ENCODE peak calls at places on chromosomes 16 and 17, in eight cellular contexts. One of them, this sample, is unnamed.

GRCh38 chr16:73663720-73664119 is 615.8 kb upstream of the ZFHX3 start:
- DNase-seq in upper lobe of right lung: no peak
- DNase-seq in keratinocyte: no peak
- DNase-seq in mammary epithelial cell: no peak
- DNase-seq in thoracic aorta: no peak
- DNase-seq in neural progenitor cell: no peak
- DNase-seq in OCI-LY7: no peak
- DNase-seq in HAP-1: no peak
- DNase-seq in this sample: no peak

GRCh38 chr17:56595831-56596740 is 2.6 kb downstream of the NOG start:
- DNase-seq in neural progenitor cell: peak; percentile 59
- DNase-seq in HAP-1: peak; percentile 88
- DNase-seq in upper lobe of right lung: no peak
- DNase-seq in mammary epithelial cell: peak; percentile 20
- DNase-seq in keratinocyte: no peak
- DNase-seq in OCI-LY7: no peak
- DNase-seq in thoracic aorta: no peak
- DNase-seq in this sample: no peak

GRCh38 chr17:78558181-78558850 is 18.9 kb downstream of the DNAH17 start:
- DNase-seq in mammary epithelial cell: peak; percentile 11
- DNase-seq in neural progenitor cell: no peak
- DNase-seq in OCI-LY7: peak; percentile 15
- DNase-seq in keratinocyte: no peak
- DNase-seq in upper lobe of right lung: no peak
- DNase-seq in thoracic aorta: no peak
- DNase-seq in HAP-1: no peak
- DNase-seq in this sample: no peak

GRCh38 chr16:25060920-25061319 is 45.8 kb upstream of the ARHGAP17 start:
- DNase-seq in mammary epithelial cell: no peak
- DNase-seq in thoracic aorta: no peak
- DNase-seq in HAP-1: no peak
- DNase-seq in OCI-LY7: peak; percentile 85
- DNase-seq in neural progenitor cell: no peak
- DNase-seq in keratinocyte: no peak
- DNase-seq in upper lobe of right lung: no peak
- DNase-seq in this sample: no peak

GRCh38 chr17:57468932-57469775 is 212.8 kb downstream of the MSI2 start:
- DNase-seq in thoracic aorta: no peak
- DNase-seq in mammary epithelial cell: no peak
- DNase-seq in OCI-LY7: no peak
- DNase-seq in neural progenitor cell: no peak
- DNase-seq in HAP-1: no peak
- DNase-seq in keratinocyte: no peak
- DNase-seq in upper lobe of right lung: no peak
- DNase-seq in this sample: no peak

GRCh38 chr16:19817875-19818274 is 66.8 kb downstream of the GPRC5B start:
- DNase-seq in upper lobe of right lung: no peak
- DNase-seq in HAP-1: no peak
- DNase-seq in OCI-LY7: no peak
- DNase-seq in mammary epithelial cell: no peak
- DNase-seq in thoracic aorta: no peak
- DNase-seq in neural progenitor cell: no peak
- DNase-seq in keratinocyte: no peak
- DNase-seq in this sample: no peak

GRCh38 chr16:61684566-61684965 is 351.7 kb downstream of the CDH8 start:
- DNase-seq in thoracic aorta: no peak
- DNase-seq in upper lobe of right lung: no peak
- DNase-seq in neural progenitor cell: no peak
- DNase-seq in keratinocyte: no peak
- DNase-seq in OCI-LY7: no peak
- DNase-seq in HAP-1: no peak
- DNase-seq in mammary epithelial cell: no peak
- DNase-seq in this sample: no peak

GRCh38 chr16:50381679-50382440 is 13.1 kb upstream of the BRD7 start:
- DNase-seq in neural progenitor cell: peak; percentile 27
- DNase-seq in OCI-LY7: no peak
- DNase-seq in thoracic aorta: no peak
- DNase-seq in upper lobe of right lung: no peak
- DNase-seq in mammary epithelial cell: no peak
- DNase-seq in keratinocyte: no peak
- DNase-seq in HAP-1: peak; percentile 14
- DNase-seq in this sample: no peak

GRCh38 chr16:2194166-2194834 is 2.1 kb downstream of the CASKIN1 start:
- DNase-seq in OCI-LY7: no peak
- DNase-seq in HAP-1: peak; percentile 83
- DNase-seq in neural progenitor cell: peak; percentile 51
- DNase-seq in thoracic aorta: no peak
- DNase-seq in mammary epithelial cell: peak; percentile 50
- DNase-seq in upper lobe of right lung: no peak
- DNase-seq in keratinocyte: no peak
- DNase-seq in this sample: no peak

GRCh38 chr17:17186051-17186450 is 20.1 kb downstream of the PLD6 start:
- DNase-seq in HAP-1: no peak
- DNase-seq in OCI-LY7: no peak
- DNase-seq in upper lobe of right lung: no peak
- DNase-seq in keratinocyte: peak; percentile 25
- DNase-seq in neural progenitor cell: no peak
- DNase-seq in mammary epithelial cell: peak; percentile 78
- DNase-seq in thoracic aorta: no peak
- DNase-seq in this sample: no peak

GRCh38 chr17:81018044-81018802 is 16.7 kb upstream of the BAIAP2 start:
- DNase-seq in mammary epithelial cell: no peak
- DNase-seq in keratinocyte: no peak
- DNase-seq in upper lobe of right lung: peak; percentile 61
- DNase-seq in OCI-LY7: no peak
- DNase-seq in thoracic aorta: no peak
- DNase-seq in HAP-1: no peak
- DNase-seq in neural progenitor cell: peak; percentile 82
- DNase-seq in this sample: no peak

GRCh38 chr16:27267037-27267677 is 1.4 kb downstream of the NSMCE1 start:
- DNase-seq in keratinocyte: no peak
- DNase-seq in mammary epithelial cell: no peak
- DNase-seq in HAP-1: no peak
- DNase-seq in thoracic aorta: no peak
- DNase-seq in upper lobe of right lung: no peak
- DNase-seq in neural progenitor cell: no peak
- DNase-seq in OCI-LY7: peak; percentile 64
- DNase-seq in this sample: no peak

GRCh38 chr16:27264151-27264550 is 4.4 kb downstream of the NSMCE1 start:
- DNase-seq in thoracic aorta: no peak
- DNase-seq in HAP-1: no peak
- DNase-seq in upper lobe of right lung: no peak
- DNase-seq in neural progenitor cell: no peak
- DNase-seq in OCI-LY7: no peak
- DNase-seq in mammary epithelial cell: peak; percentile 92
- DNase-seq in keratinocyte: peak; percentile 44
- DNase-seq in this sample: no peak

GRCh38 chr16:27269300-27270150 is 953 bp upstream of the NSMCE1 start:
- DNase-seq in neural progenitor cell: no peak
- DNase-seq in OCI-LY7: no peak
- DNase-seq in thoracic aorta: no peak
- DNase-seq in keratinocyte: no peak
- DNase-seq in mammary epithelial cell: no peak
- DNase-seq in HAP-1: no peak
- DNase-seq in upper lobe of right lung: no peak
- DNase-seq in this sample: no peak

GRCh38 chr16:27268376-27269299 is at the start of gene NSMCE1:
- DNase-seq in upper lobe of right lung: peak; percentile 99
- DNase-seq in HAP-1: peak; percentile 98
- DNase-seq in mammary epithelial cell: peak; percentile 91
- DNase-seq in keratinocyte: peak; percentile 54
- DNase-seq in neural progenitor cell: peak; percentile 92
- DNase-seq in OCI-LY7: peak; percentile 98
- DNase-seq in thoracic aorta: peak; percentile 88
- DNase-seq in this sample: peak; percentile 77

DNA sequence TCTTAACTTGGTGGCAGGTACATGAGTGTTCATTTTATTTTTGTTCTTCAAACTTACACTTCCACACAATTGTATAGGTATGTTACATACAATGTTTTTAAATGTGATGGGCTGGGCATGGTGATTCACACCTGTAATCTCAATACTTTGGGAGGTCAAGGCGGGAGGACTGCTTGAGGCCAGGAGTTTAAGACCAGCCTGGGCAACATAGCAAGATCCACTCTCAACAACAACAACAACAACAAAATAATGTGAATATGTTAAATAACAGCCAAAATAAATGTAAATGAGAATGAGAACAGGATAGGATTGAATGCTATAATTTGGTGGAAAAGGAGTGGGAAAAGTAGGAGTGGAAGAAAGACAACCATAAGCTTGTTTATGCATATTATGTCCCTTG is 2.6 kb downstream of the NSMCE1 start:
- DNase-seq in thoracic aorta: no peak
- DNase-seq in mammary epithelial cell: no peak
- DNase-seq in HAP-1: no peak
- DNase-seq in upper lobe of right lung: no peak
- DNase-seq in keratinocyte: no peak
- DNase-seq in neural progenitor cell: no peak
- DNase-seq in OCI-LY7: no peak
- DNase-seq in this sample: no peak
- H3K4me1 ChIP-seq in thoracic aorta: no peaks in the 10 kb centered on the region
- H3K4me1 ChIP-seq in mammary epithelial cell: peaks cover 13% of the 10 kb centered on the region
- H3K4me1 ChIP-seq in HAP-1: peaks cover 7% of the 10 kb centered on the region
- H3K4me1 ChIP-seq in upper lobe of right lung: peaks cover 16% of the 10 kb centered on the region
- H3K4me1 ChIP-seq in keratinocyte: peaks cover 28% of the 10 kb centered on the region
- H3K4me1 ChIP-seq in neural progenitor cell: peaks cover 13% of the 10 kb centered on the region
- H3K4me1 ChIP-seq in OCI-LY7: peaks cover 44% of the 10 kb centered on the region
- H3K4me1 ChIP-seq in this sample: no peaks in the 10 kb centered on the region

GRCh38 chr17:63698886-63699637 is 863 bp downstream of the LIMD2 start:
- DNase-seq in HAP-1: peak; percentile 58
- DNase-seq in mammary epithelial cell: no peak
- DNase-seq in neural progenitor cell: peak; percentile 46
- DNase-seq in OCI-LY7: peak; percentile 95
- DNase-seq in keratinocyte: no peak
- DNase-seq in upper lobe of right lung: peak; percentile 84
- DNase-seq in thoracic aorta: no peak
- DNase-seq in this sample: peak; percentile 79
- H3K4me1 ChIP-seq in HAP-1: no peaks in the 10 kb centered on the region
- H3K4me1 ChIP-seq in mammary epithelial cell: no peaks in the 10 kb centered on the region
- H3K4me1 ChIP-seq in neural progenitor cell: peaks cover 11% of the 10 kb centered on the region
- H3K4me1 ChIP-seq in OCI-LY7: peaks cover 75% of the 10 kb centered on the region
- H3K4me1 ChIP-seq in keratinocyte: no peaks in the 10 kb centered on the region
- H3K4me1 ChIP-seq in upper lobe of right lung: peaks cover 28% of the 10 kb centered on the region
- H3K4me1 ChIP-seq in thoracic aorta: peaks cover 11% of the 10 kb centered on the region
- H3K4me1 ChIP-seq in this sample: peaks cover 6% of the 10 kb centered on the region

GRCh38 chr16:30459456-30459855 is 13.1 kb upstream of the ITGAL start:
- DNase-seq in neural progenitor cell: no peak
- DNase-seq in upper lobe of right lung: no peak
- DNase-seq in HAP-1: no peak
- DNase-seq in mammary epithelial cell: no peak
- DNase-seq in thoracic aorta: no peak
- DNase-seq in keratinocyte: no peak
- DNase-seq in OCI-LY7: peak; percentile 41
- DNase-seq in this sample: no peak

GRCh38 chr16:30456302-30456701 is 10.6 kb upstream of the SEPHS2 start:
- DNase-seq in HAP-1: no peak
- DNase-seq in OCI-LY7: no peak
- DNase-seq in mammary epithelial cell: no peak
- DNase-seq in upper lobe of right lung: no peak
- DNase-seq in keratinocyte: no peak
- DNase-seq in thoracic aorta: no peak
- DNase-seq in neural progenitor cell: no peak
- DNase-seq in this sample: no peak

GRCh38 chr16:30458561-30459394 is 13.1 kb upstream of the SEPHS2 start:
- DNase-seq in mammary epithelial cell: no peak
- DNase-seq in upper lobe of right lung: peak; percentile 84
- DNase-seq in thoracic aorta: no peak
- DNase-seq in OCI-LY7: peak; percentile 84
- DNase-seq in neural progenitor cell: no peak
- DNase-seq in keratinocyte: no peak
- DNase-seq in HAP-1: no peak
- DNase-seq in this sample: no peak

GRCh38 chr16:30457743-30458560 is 12.3 kb upstream of the SEPHS2 start:
- DNase-seq in neural progenitor cell: no peak
- DNase-seq in HAP-1: no peak
- DNase-seq in upper lobe of right lung: no peak
- DNase-seq in thoracic aorta: no peak
- DNase-seq in OCI-LY7: no peak
- DNase-seq in mammary epithelial cell: no peak
- DNase-seq in keratinocyte: no peak
- DNase-seq in this sample: no peak

DNA sequence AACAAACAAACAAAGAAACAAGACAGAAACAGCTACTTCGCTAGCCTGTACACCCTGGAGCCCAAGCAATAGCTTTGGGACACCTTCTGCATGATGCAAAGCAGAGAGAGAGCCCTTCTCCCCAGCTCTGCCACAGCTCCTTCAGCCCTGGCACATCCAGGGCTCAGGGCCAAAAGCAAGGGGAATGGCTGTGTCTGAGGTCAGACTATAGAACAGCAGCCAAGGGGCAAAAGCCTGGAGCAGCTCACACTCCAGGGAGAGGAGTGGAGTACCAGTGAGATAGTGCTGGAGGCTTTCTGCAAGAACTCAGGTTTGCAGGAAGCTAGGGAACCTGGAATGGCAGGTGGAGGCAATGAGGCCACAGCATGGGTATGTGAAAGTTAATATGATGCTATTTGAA is 11.6 kb upstream of the SEPHS2 start:
- DNase-seq in HAP-1: no peak
- DNase-seq in mammary epithelial cell: no peak
- DNase-seq in upper lobe of right lung: no peak
- DNase-seq in OCI-LY7: no peak
- DNase-seq in keratinocyte: no peak
- DNase-seq in thoracic aorta: no peak
- DNase-seq in neural progenitor cell: no peak
- DNase-seq in this sample: no peak
- H3K4me1 ChIP-seq in HAP-1: peaks cover 13% of the 10 kb centered on the region
- H3K4me1 ChIP-seq in mammary epithelial cell: no peaks in the 10 kb centered on the region
- H3K4me1 ChIP-seq in upper lobe of right lung: peaks cover 5% of the 10 kb centered on the region
- H3K4me1 ChIP-seq in OCI-LY7: peaks cover 85% of the 10 kb centered on the region
- H3K4me1 ChIP-seq in keratinocyte: no peaks in the 10 kb centered on the region
- H3K4me1 ChIP-seq in thoracic aorta: no peaks in the 10 kb centered on the region
- H3K4me1 ChIP-seq in neural progenitor cell: no peaks in the 10 kb centered on the region
- H3K4me1 ChIP-seq in this sample: no peaks in the 10 kb centered on the region

GRCh38 chr16:86945166-86945900 is 367.0 kb downstream of the FOXL1 start:
- DNase-seq in HAP-1: no peak
- DNase-seq in mammary epithelial cell: no peak
- DNase-seq in keratinocyte: no peak
- DNase-seq in neural progenitor cell: no peak
- DNase-seq in OCI-LY7: no peak
- DNase-seq in upper lobe of right lung: peak; percentile 50
- DNase-seq in thoracic aorta: no peak
- DNase-seq in this sample: no peak

GRCh38 chr16:86949116-86949515 is 368.1 kb downstream of the C16orf95 start:
- DNase-seq in OCI-LY7: no peak
- DNase-seq in mammary epithelial cell: peak; percentile 37
- DNase-seq in neural progenitor cell: no peak
- DNase-seq in keratinocyte: no peak
- DNase-seq in HAP-1: no peak
- DNase-seq in upper lobe of right lung: no peak
- DNase-seq in thoracic aorta: no peak
- DNase-seq in this sample: no peak

GRCh38 chr16:86948046-86948445 is 369.1 kb downstream of the C16orf95 start:
- DNase-seq in HAP-1: no peak
- DNase-seq in thoracic aorta: no peak
- DNase-seq in keratinocyte: no peak
- DNase-seq in OCI-LY7: no peak
- DNase-seq in mammary epithelial cell: no peak
- DNase-seq in neural progenitor cell: no peak
- DNase-seq in upper lobe of right lung: no peak
- DNase-seq in this sample: no peak

GRCh38 chr16:86946396-86946795 is 368.0 kb downstream of the FOXL1 start:
- DNase-seq in thoracic aorta: no peak
- DNase-seq in HAP-1: no peak
- DNase-seq in keratinocyte: no peak
- DNase-seq in neural progenitor cell: no peak
- DNase-seq in upper lobe of right lung: peak; percentile 34
- DNase-seq in mammary epithelial cell: no peak
- DNase-seq in OCI-LY7: no peak
- DNase-seq in this sample: no peak

GRCh38 chr16:86946981-86947380 is 368.6 kb downstream of the FOXL1 start:
- DNase-seq in neural progenitor cell: no peak
- DNase-seq in OCI-LY7: no peak
- DNase-seq in upper lobe of right lung: peak; percentile 47
- DNase-seq in mammary epithelial cell: no peak
- DNase-seq in keratinocyte: no peak
- DNase-seq in thoracic aorta: no peak
- DNase-seq in HAP-1: no peak
- DNase-seq in this sample: no peak
- H3K4me1 ChIP-seq in neural progenitor cell: peaks cover 11% of the 10 kb centered on the region
- H3K4me1 ChIP-seq in OCI-LY7: no peaks in the 10 kb centered on the region
- H3K4me1 ChIP-seq in upper lobe of right lung: no peaks in the 10 kb centered on the region
- H3K4me1 ChIP-seq in mammary epithelial cell: peaks cover 20% of the 10 kb centered on the region
- H3K4me1 ChIP-seq in keratinocyte: peaks cover 5% of the 10 kb centered on the region
- H3K4me1 ChIP-seq in thoracic aorta: no peaks in the 10 kb centered on the region
- H3K4me1 ChIP-seq in HAP-1: no peaks in the 10 kb centered on the region
- H3K4me1 ChIP-seq in this sample: peaks cover 5% of the 10 kb centered on the region